ENCODE peak calls at places on chromosomes 16 and 17, in eight cellular contexts. V, O, L, H, F, J, P and R are unnamed samples.

GRCh38 chr17:53971361-53971760 is 148.6 kb downstream of the KIF2B start:
- DNase-seq in V (no peak), O (no peak), L (no peak), H (no peak), F (no peak), J (no peak), P (no peak), R (no peak)

GRCh38 chr17:73710095-73710592 is 65.9 kb upstream of the SDK2 start:
- DNase-seq in V (peak), O (peak), L (peak), H (peak), F (peak), J (peak), P (peak), R (peak)

GRCh38 chr17:80086616-80087015 is 14.8 kb upstream of the GAA start:
- DNase-seq in V (no peak), O (no peak), L (no peak), H (no peak), F (no peak), J (no peak), P (no peak), R (no peak)

GRCh38 chr16:69595127-69596036 is 29.6 kb downstream of the NFAT5 start:
- DNase-seq in V (no peak), O (no peak), L (no peak), H (no peak), F (no peak), J (no peak), P (no peak), R (no peak)

GRCh38 chr17:83132251-83133081 is 53.1 kb downstream of the METRNL start:
- DNase-seq in V (no peak), O (no peak), L (no peak), H (no peak), F (no peak), J (no peak), P (no peak), R (no peak)

GRCh38 chr16:56329887-56330286 is 95.5 kb downstream of the AMFR start:
- DNase-seq in V (no peak), O (no peak), L (no peak), H (no peak), F (no peak), J (no peak), P (no peak), R (no peak)

GRCh38 chr16:81652798-81653505 is 126.1 kb upstream of the PLCG2 start:
- DNase-seq in V (no peak), O (no peak), L (no peak), H (no peak), F (no peak), J (no peak), P (no peak), R (no peak)

GRCh38 chr17:28907052-28907438 is 4.2 kb upstream of the DHRS13 start:
- DNase-seq in V (no peak), O (no peak), L (no peak), H (no peak), F (peak), J (no peak), P (no peak), R (no peak)

GRCh38 chr17:18156171-18156975 is 27.3 kb upstream of the ALKBH5 start:
- DNase-seq in V (no peak), O (no peak), L (no peak), H (no peak), F (no peak), J (no peak), P (no peak), R (peak)

GRCh38 chr17:44931376-44931775 is 16.1 kb upstream of the GFAP start:
- DNase-seq in V (no peak), O (no peak), L (no peak), H (no peak), F (no peak), J (no peak), P (no peak), R (no peak)

GRCh38 chr17:3015890-3016289 is 47.5 kb downstream of the OR1D5 start:
- DNase-seq in V (no peak), O (no peak), L (no peak), H (no peak), F (no peak), J (no peak), P (no peak), R (no peak)

GRCh38 chr16:86768999-86769398 is 190.7 kb downstream of the FOXL1 start:
- DNase-seq in V (no peak), O (no peak), L (no peak), H (peak), F (no peak), J (no peak), P (no peak), R (no peak)

GRCh38 chr16:69839798-69840409 is 77.8 kb downstream of the WWP2 start:
- DNase-seq in V (no peak), O (no peak), L (no peak), H (no peak), F (peak), J (no peak), P (no peak), R (no peak)

GRCh38 chr17:63495471-63495870 is 18.6 kb downstream of the ACE start:
- DNase-seq in V (no peak), O (no peak), L (no peak), H (no peak), F (no peak), J (no peak), P (no peak), R (no peak)

GRCh38 chr16:84062734-84063640 is 20.4 kb upstream of the SLC38A8 start:
- DNase-seq in V (peak), O (peak), L (peak), H (peak), F (peak), J (peak), P (peak), R (peak)

GRCh38 chr17:31156326-31156725 is 61.5 kb downstream of the NF1 start:
- DNase-seq in V (no peak), O (no peak), L (no peak), H (no peak), F (no peak), J (no peak), P (no peak), R (no peak)

GRCh38 chr17:31878703-31879073 is 19.6 kb upstream of the COPRS start:
- DNase-seq in V (no peak), O (no peak), L (no peak), H (no peak), F (no peak), J (no peak), P (no peak), R (peak)

GRCh38 chr17:79024901-79025737 is 1.1 kb downstream of the C1QTNF1 start:
- DNase-seq in V (no peak), O (no peak), L (no peak), H (no peak), F (peak), J (no peak), P (peak), R (no peak)

GRCh38 chr16:29319726-29320125 is 86.8 kb downstream of the NPIPB11 start:
- DNase-seq in V (no peak), O (no peak), L (no peak), H (no peak), F (no peak), J (no peak), P (no peak), R (no peak)

GRCh38 chr16:57475711-57476339 is 10.5 kb downstream of the DOK4 start:
- DNase-seq in V (peak), O (no peak), L (peak), H (no peak), F (no peak), J (peak), P (peak), R (peak)

GRCh38 chr17:73568934-73569333 is 75.3 kb downstream of the SDK2 start:
- DNase-seq in V (no peak), O (no peak), L (no peak), H (no peak), F (no peak), J (no peak), P (no peak), R (no peak)